ENCODE peak calls at places on chromosomes 5 and 9, in seven cellular contexts. One of them, this sample, is unnamed. For H3K9me3, the result is how much of the 10 kb centered on the place peaks cover.

GRCh38 chr5:5303242-5303641 is 119.2 kb upstream of the ICE1 start:
- DNase-seq in naive thymus-derived CD4-positive, alpha-beta T cell: no peak
- DNase-seq in H1: no peak
- DNase-seq in mammary epithelial cell: no peak
- DNase-seq in ovary: no peak
- DNase-seq in SJSA1: no peak
- DNase-seq in astrocyte: no peak
- DNase-seq in this sample: no peak

GRCh38 chr9:135588886-135589595 is 27.5 kb downstream of the PAEP start:
- DNase-seq in naive thymus-derived CD4-positive, alpha-beta T cell: no peak
- DNase-seq in H1: no peak
- DNase-seq in mammary epithelial cell: no peak
- DNase-seq in ovary: no peak
- DNase-seq in SJSA1: no peak
- DNase-seq in astrocyte: no peak
- DNase-seq in this sample: no peak

GRCh38 chr9:13239208-13239607 is 40.3 kb downstream of the MPDZ start:
- DNase-seq in naive thymus-derived CD4-positive, alpha-beta T cell: no peak
- DNase-seq in H1: no peak
- DNase-seq in mammary epithelial cell: no peak
- DNase-seq in ovary: no peak
- DNase-seq in SJSA1: no peak
- DNase-seq in astrocyte: no peak
- DNase-seq in this sample: no peak

GRCh38 chr9:34653610-34654072 is 1.7 kb downstream of the IL11RA start:
- DNase-seq in naive thymus-derived CD4-positive, alpha-beta T cell: no peak
- DNase-seq in H1: no peak
- DNase-seq in mammary epithelial cell: no peak
- DNase-seq in ovary: peak
- DNase-seq in SJSA1: no peak
- DNase-seq in astrocyte: no peak
- DNase-seq in this sample: no peak

GRCh38 chr5:137651022-137651421 is 84.9 kb downstream of the KLHL3 start:
- DNase-seq in naive thymus-derived CD4-positive, alpha-beta T cell: no peak
- DNase-seq in H1: no peak
- DNase-seq in mammary epithelial cell: no peak
- DNase-seq in ovary: no peak
- DNase-seq in SJSA1: no peak
- DNase-seq in astrocyte: no peak
- DNase-seq in this sample: no peak

GRCh38 chr5:168714046-168714445 is 134.9 kb upstream of the PANK3 start:
- DNase-seq in naive thymus-derived CD4-positive, alpha-beta T cell: no peak
- DNase-seq in H1: no peak
- DNase-seq in mammary epithelial cell: peak
- DNase-seq in ovary: no peak
- DNase-seq in SJSA1: no peak
- DNase-seq in astrocyte: peak
- DNase-seq in this sample: no peak

GRCh38 chr9:1332161-1332560 is 282.0 kb downstream of the DMRT2 start:
- DNase-seq in naive thymus-derived CD4-positive, alpha-beta T cell: no peak
- DNase-seq in H1: no peak
- DNase-seq in mammary epithelial cell: no peak
- DNase-seq in ovary: no peak
- DNase-seq in SJSA1: no peak
- DNase-seq in astrocyte: no peak
- DNase-seq in this sample: no peak

GRCh38 chr5:154344461-154344860 is 101.3 kb upstream of the SAP30L start:
- DNase-seq in naive thymus-derived CD4-positive, alpha-beta T cell: no peak
- DNase-seq in H1: no peak
- DNase-seq in mammary epithelial cell: no peak
- DNase-seq in ovary: no peak
- DNase-seq in SJSA1: no peak
- DNase-seq in astrocyte: no peak
- DNase-seq in this sample: no peak

GRCh38 chr5:37859805-37860204 is 20.0 kb upstream of the GDNF start:
- DNase-seq in naive thymus-derived CD4-positive, alpha-beta T cell: no peak
- DNase-seq in H1: no peak
- DNase-seq in mammary epithelial cell: no peak
- DNase-seq in ovary: no peak
- DNase-seq in SJSA1: no peak
- DNase-seq in astrocyte: no peak
- DNase-seq in this sample: no peak

GRCh38 chr9:77020438-77021264 is 1.2 kb downstream of the FOXB2 start:
- DNase-seq in naive thymus-derived CD4-positive, alpha-beta T cell: no peak
- DNase-seq in H1: no peak
- DNase-seq in mammary epithelial cell: no peak
- DNase-seq in ovary: no peak
- DNase-seq in SJSA1: no peak
- DNase-seq in astrocyte: no peak
- DNase-seq in this sample: no peak

GRCh38 chr5:100904259-100904822 is 1.3 kb upstream of the ST8SIA4 start:
- DNase-seq in naive thymus-derived CD4-positive, alpha-beta T cell: peak
- DNase-seq in H1: no peak
- DNase-seq in mammary epithelial cell: no peak
- DNase-seq in ovary: no peak
- DNase-seq in SJSA1: no peak
- DNase-seq in astrocyte: no peak
- DNase-seq in this sample: peak

GRCh38 chr9:108521063-108521462 is 334.7 kb downstream of the ACTL7B start:
- DNase-seq in naive thymus-derived CD4-positive, alpha-beta T cell: no peak
- DNase-seq in H1: no peak
- DNase-seq in mammary epithelial cell: peak
- DNase-seq in ovary: no peak
- DNase-seq in SJSA1: no peak
- DNase-seq in astrocyte: peak
- DNase-seq in this sample: no peak

GRCh38 chr9:27548055-27548741 is 18.6 kb upstream of the MOB3B start:
- DNase-seq in naive thymus-derived CD4-positive, alpha-beta T cell: no peak
- DNase-seq in H1: no peak
- DNase-seq in mammary epithelial cell: peak
- DNase-seq in ovary: no peak
- DNase-seq in SJSA1: no peak
- DNase-seq in astrocyte: peak
- DNase-seq in this sample: no peak

GRCh38 chr5:119435436-119436132 is 16.7 kb upstream of the HSD17B4 start:
- DNase-seq in naive thymus-derived CD4-positive, alpha-beta T cell: peak
- DNase-seq in H1: no peak
- DNase-seq in mammary epithelial cell: peak
- DNase-seq in ovary: no peak
- DNase-seq in SJSA1: peak
- DNase-seq in astrocyte: peak
- DNase-seq in this sample: peak

GRCh38 chr5:91058155-91058554 is 325.0 kb downstream of the ARRDC3 start:
- DNase-seq in naive thymus-derived CD4-positive, alpha-beta T cell: no peak
- DNase-seq in H1: no peak
- DNase-seq in mammary epithelial cell: no peak
- DNase-seq in ovary: no peak
- DNase-seq in SJSA1: no peak
- DNase-seq in astrocyte: no peak
- DNase-seq in this sample: no peak

GRCh38 chr5:53298841-53299240 is 181.6 kb upstream of the FST start:
- DNase-seq in naive thymus-derived CD4-positive, alpha-beta T cell: no peak
- DNase-seq in H1: no peak
- DNase-seq in mammary epithelial cell: peak
- DNase-seq in ovary: no peak
- DNase-seq in SJSA1: no peak
- DNase-seq in astrocyte: peak
- DNase-seq in this sample: no peak

GRCh38 chr9:86005253-86005775 is 64.4 kb downstream of the NAA35 start:
- DNase-seq in naive thymus-derived CD4-positive, alpha-beta T cell: no peak
- DNase-seq in H1: no peak
- DNase-seq in mammary epithelial cell: no peak
- DNase-seq in ovary: no peak
- DNase-seq in SJSA1: no peak
- DNase-seq in astrocyte: no peak
- DNase-seq in this sample: no peak

GRCh38 chr5:159519365-159519764 is 189.1 kb upstream of the IL12B start:
- DNase-seq in naive thymus-derived CD4-positive, alpha-beta T cell: no peak
- DNase-seq in H1: no peak
- DNase-seq in mammary epithelial cell: no peak
- DNase-seq in ovary: no peak
- DNase-seq in SJSA1: no peak
- DNase-seq in astrocyte: no peak
- DNase-seq in this sample: no peak

GRCh38 chr5:88952344-88952743 is 69.4 kb upstream of the MEF2C start:
- DNase-seq in naive thymus-derived CD4-positive, alpha-beta T cell: no peak
- DNase-seq in H1: no peak
- DNase-seq in mammary epithelial cell: no peak
- DNase-seq in ovary: no peak
- DNase-seq in SJSA1: no peak
- DNase-seq in astrocyte: peak
- DNase-seq in this sample: no peak

GRCh38 chr5:158423623-158424200 is 564.8 kb upstream of the CLINT1 start:
- DNase-seq in naive thymus-derived CD4-positive, alpha-beta T cell: no peak
- DNase-seq in H1: no peak
- DNase-seq in mammary epithelial cell: no peak
- DNase-seq in ovary: no peak
- DNase-seq in SJSA1: peak
- DNase-seq in astrocyte: peak
- DNase-seq in this sample: no peak

GRCh38 chr9:31837211-31837610 is 547.2 kb upstream of the ACO1 start:
- DNase-seq in naive thymus-derived CD4-positive, alpha-beta T cell: no peak
- DNase-seq in H1: no peak
- DNase-seq in mammary epithelial cell: no peak
- DNase-seq in ovary: no peak
- DNase-seq in SJSA1: no peak
- DNase-seq in astrocyte: no peak
- DNase-seq in this sample: no peak

GRCh38 chr5:149834246-149834855 is 104.2 kb downstream of the PPARGC1B start:
- DNase-seq in naive thymus-derived CD4-positive, alpha-beta T cell: peak
- DNase-seq in H1: peak
- DNase-seq in mammary epithelial cell: peak
- DNase-seq in ovary: peak
- DNase-seq in SJSA1: peak
- DNase-seq in astrocyte: peak
- DNase-seq in this sample: peak

GRCh38 chr5:28165116-28165515 is 1126.7 kb upstream of the CDH9 start:
- DNase-seq in naive thymus-derived CD4-positive, alpha-beta T cell: no peak
- DNase-seq in H1: no peak
- DNase-seq in mammary epithelial cell: no peak
- DNase-seq in ovary: no peak
- DNase-seq in SJSA1: no peak
- DNase-seq in astrocyte: peak
- DNase-seq in this sample: no peak

GRCh38 chr9:84285381-84285780 is 55.2 kb downstream of the SLC28A3 start:
- DNase-seq in naive thymus-derived CD4-positive, alpha-beta T cell: no peak
- DNase-seq in H1: no peak
- DNase-seq in mammary epithelial cell: no peak
- DNase-seq in ovary: no peak
- DNase-seq in SJSA1: no peak
- DNase-seq in astrocyte: no peak
- DNase-seq in this sample: no peak

GRCh38 chr9:126482361-126483044 is 131.2 kb upstream of the LMX1B start:
- DNase-seq in naive thymus-derived CD4-positive, alpha-beta T cell: no peak
- DNase-seq in H1: peak
- DNase-seq in mammary epithelial cell: no peak
- DNase-seq in ovary: peak
- DNase-seq in SJSA1: no peak
- DNase-seq in astrocyte: peak
- DNase-seq in this sample: no peak

GRCh38 chr9:124771867-124772621 is 933 bp upstream of the NR6A1 start:
- DNase-seq in naive thymus-derived CD4-positive, alpha-beta T cell: peak
- DNase-seq in H1: no peak
- DNase-seq in mammary epithelial cell: peak
- DNase-seq in ovary: peak
- DNase-seq in SJSA1: peak
- DNase-seq in astrocyte: peak
- DNase-seq in this sample: peak

GRCh38 chr5:122313001-122313402 is 965 bp downstream of the SNCAIP start:
- DNase-seq in naive thymus-derived CD4-positive, alpha-beta T cell: no peak
- DNase-seq in H1: no peak
- DNase-seq in mammary epithelial cell: no peak
- DNase-seq in ovary: peak
- DNase-seq in SJSA1: peak
- DNase-seq in astrocyte: peak
- DNase-seq in this sample: no peak

GRCh38 chr9:131396626-131397025 is 2.7 kb downstream of the PRRC2B start:
- DNase-seq in naive thymus-derived CD4-positive, alpha-beta T cell: no peak
- DNase-seq in H1: no peak
- DNase-seq in mammary epithelial cell: no peak
- DNase-seq in ovary: no peak
- DNase-seq in SJSA1: no peak
- DNase-seq in astrocyte: no peak
- DNase-seq in this sample: no peak
- H3K4me3 ChIP-seq in naive thymus-derived CD4-positive, alpha-beta T cell: peak
- H3K4me3 ChIP-seq in H1: peak
- H3K4me3 ChIP-seq in mammary epithelial cell: peak
- H3K4me3 ChIP-seq in ovary: no peak
- H3K4me3 ChIP-seq in SJSA1: no peak
- H3K4me3 ChIP-seq in astrocyte: peak
- H3K4me3 ChIP-seq in this sample: peak

GRCh38 chr9:29126783-29127182 is 1553.5 kb upstream of the C9orf72 start:
- DNase-seq in naive thymus-derived CD4-positive, alpha-beta T cell: no peak
- DNase-seq in H1: no peak
- DNase-seq in mammary epithelial cell: no peak
- DNase-seq in ovary: no peak
- DNase-seq in SJSA1: no peak
- DNase-seq in astrocyte: no peak
- DNase-seq in this sample: no peak
- H3K9me3 ChIP-seq in naive thymus-derived CD4-positive, alpha-beta T cell: under half
- H3K9me3 ChIP-seq in H1: under half
- H3K9me3 ChIP-seq in mammary epithelial cell: under half
- H3K9me3 ChIP-seq in ovary: under half
- H3K9me3 ChIP-seq in SJSA1: under half
- H3K9me3 ChIP-seq in astrocyte: under half
- H3K9me3 ChIP-seq in this sample: under half

GRCh38 chr9:98185611-98186171 is 6.7 kb downstream of the CORO2A start:
- DNase-seq in naive thymus-derived CD4-positive, alpha-beta T cell: no peak
- DNase-seq in H1: no peak
- DNase-seq in mammary epithelial cell: no peak
- DNase-seq in ovary: no peak
- DNase-seq in SJSA1: no peak
- DNase-seq in astrocyte: no peak
- DNase-seq in this sample: no peak
- H3K4me3 ChIP-seq in naive thymus-derived CD4-positive, alpha-beta T cell: no peak
- H3K4me3 ChIP-seq in H1: no peak
- H3K4me3 ChIP-seq in mammary epithelial cell: no peak
- H3K4me3 ChIP-seq in ovary: no peak
- H3K4me3 ChIP-seq in SJSA1: no peak
- H3K4me3 ChIP-seq in astrocyte: no peak
- H3K4me3 ChIP-seq in this sample: no peak

DNA sequence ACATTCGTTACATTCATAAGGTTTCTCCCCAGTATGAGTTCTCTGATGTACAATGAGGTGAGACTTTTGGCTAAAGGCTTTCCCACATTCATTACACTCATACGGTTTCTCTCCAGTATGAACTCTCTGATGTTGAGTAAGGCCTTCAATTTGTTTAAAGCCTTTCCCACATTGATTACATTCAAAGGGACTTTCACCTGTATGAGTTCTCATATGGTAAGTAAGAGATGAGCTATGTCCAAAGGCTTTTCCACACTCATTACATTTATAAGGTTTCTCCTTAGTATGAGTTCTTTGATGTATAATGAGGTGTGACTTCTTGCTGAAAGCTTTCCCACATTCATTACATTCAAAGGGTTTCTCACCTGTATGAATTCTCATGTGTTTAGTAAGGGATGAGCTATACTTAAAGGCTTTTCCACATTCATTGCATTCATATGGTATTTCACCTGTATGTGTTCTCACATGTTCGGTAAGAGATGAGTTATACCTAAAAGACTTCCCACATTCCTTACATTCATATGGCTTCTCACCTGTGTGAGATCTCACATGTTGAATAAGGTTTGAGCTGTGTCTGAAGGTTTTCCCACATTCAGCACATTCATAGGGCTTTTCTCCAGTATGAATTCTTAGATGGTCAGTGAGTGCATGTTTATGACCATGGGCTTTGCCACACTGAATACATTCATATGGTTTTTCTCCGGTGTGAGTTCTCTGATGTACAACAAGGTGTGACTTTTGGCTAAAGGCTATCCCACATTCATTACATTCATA is 13.5 kb downstream of the ZFP37 start:
- DNase-seq in naive thymus-derived CD4-positive, alpha-beta T cell: no peak
- DNase-seq in H1: no peak
- DNase-seq in mammary epithelial cell: peak
- DNase-seq in ovary: no peak
- DNase-seq in SJSA1: peak
- DNase-seq in astrocyte: peak
- DNase-seq in this sample: no peak
- H3K9me3 ChIP-seq in naive thymus-derived CD4-positive, alpha-beta T cell: under half
- H3K9me3 ChIP-seq in H1: half or more
- H3K9me3 ChIP-seq in mammary epithelial cell: half or more
- H3K9me3 ChIP-seq in ovary: under half
- H3K9me3 ChIP-seq in SJSA1: half or more
- H3K9me3 ChIP-seq in astrocyte: half or more
- H3K9me3 ChIP-seq in this sample: half or more